ENCODE peak calls at places on chromosomes 1 and 21, in four cellular contexts. N is fibroblast of lung, T is upper lobe of right lung, J is MCF 10A. D is an unnamed sample.
A peak's percentile ranks its signal among the peaks of the same experiment; 100 is the strongest.

GRCh38 chr1:33435096-33435820 is 4.4 kb upstream of the PHC2 start:
- DNase-seq in N (peak; percentile 69), T (no peak), J (peak; percentile 87), D (no peak)

GRCh38 chr1:17520041-17520440 is 19.5 kb upstream of the ARHGEF10L start:
- DNase-seq in T (peak; percentile 67), N (no peak), J (peak; percentile 57), D (no peak)

GRCh38 chr1:3463408-3463811 is 8.9 kb downstream of the ARHGEF16 start:
- DNase-seq in T (peak; percentile 45), N (no peak), J (no peak), D (no peak)

GRCh38 chr1:67148516-67149178 is 13.9 kb upstream of the C1orf141 start:
- DNase-seq in J (no peak), N (no peak), T (no peak), D (no peak)

GRCh38 chr1:229562686-229563085 is 4.2 kb upstream of the ABCB10 start:
- DNase-seq in N (no peak), J (no peak), T (no peak), D (no peak)

GRCh38 chr1:22949807-22950462 is 22.7 kb downstream of the LACTBL1 start:
- DNase-seq in N (no peak), T (no peak), J (no peak), D (no peak)

GRCh38 chr1:2981981-2982614 is 39.2 kb upstream of the ACTRT2 start:
- DNase-seq in N (no peak), T (peak; percentile 58), J (no peak), D (no peak)

GRCh38 chr21:42750737-42751530 is 97.5 kb downstream of the PDE9A start:
- DNase-seq in T (peak; percentile 56), N (no peak), J (no peak), D (no peak)

GRCh38 chr1:155650231-155650757 is 38.3 kb downstream of the YY1AP1 start:
- DNase-seq in N (no peak), T (no peak), J (peak; percentile 75), D (no peak)

GRCh38 chr1:25530348-25531081 is 12.9 kb upstream of the LDLRAP1 start:
- DNase-seq in N (no peak), T (no peak), J (no peak), D (no peak)

GRCh38 chr1:42925132-42925769 is 33.4 kb downstream of the SLC2A1 start:
- DNase-seq in N (no peak), T (no peak), J (no peak), D (peak; percentile 36)

GRCh38 chr1:89844236-89844807 is 23.5 kb downstream of the LRRC8D start:
- DNase-seq in J (no peak), N (peak; percentile 62), T (no peak), D (peak; percentile 32)

GRCh38 chr1:59434336-59434735 is 137.4 kb downstream of the FGGY start:
- DNase-seq in J (peak; percentile 20), T (no peak), N (peak; percentile 52), D (no peak)

GRCh38 chr1:232486454-232487202 is 143.3 kb downstream of the SIPA1L2 start:
- DNase-seq in J (peak; percentile 89), T (no peak), N (peak; percentile 58), D (no peak)

GRCh38 chr1:246773213-246773641 is 49.0 kb downstream of the SCCPDH start:
- DNase-seq in T (no peak), N (no peak), J (no peak), D (peak; percentile 62)

GRCh38 chr1:99537886-99538617 is 107.9 kb upstream of the PALMD start:
- DNase-seq in T (no peak), J (no peak), N (no peak), D (no peak)

GRCh38 chr1:1200876-1201810 is 5.2 kb downstream of the TNFRSF18 start:
- DNase-seq in J (no peak), T (peak; percentile 81), N (peak; percentile 44), D (peak; percentile 50)

GRCh38 chr1:212487286-212487685 is 54.6 kb downstream of the NENF start:
- DNase-seq in J (no peak), N (no peak), T (no peak), D (no peak)

GRCh38 chr1:59510249-59510648 is 213.4 kb downstream of the FGGY start:
- DNase-seq in N (no peak), J (no peak), T (no peak), D (no peak)

GRCh38 chr1:194533641-194534040 is 1347.2 kb upstream of the B3GALT2 start:
- DNase-seq in N (peak; percentile 27), J (no peak), T (no peak), D (no peak)

GRCh38 chr1:245682638-245683376 is 528.0 kb downstream of the KIF26B start:
- DNase-seq in J (no peak), N (no peak), T (no peak), D (no peak)

GRCh38 chr1:84164567-84165021 is 20.5 kb downstream of the PRKACB start:
- DNase-seq in T (no peak), N (peak; percentile 14), J (no peak), D (no peak)

GRCh38 chr1:41631971-41632370 is 147.5 kb upstream of the EDN2 start:
- DNase-seq in J (peak; percentile 26), T (no peak), N (peak; percentile 75), D (no peak)

GRCh38 chr1:53137729-53138128 is 4.7 kb downstream of the SLC1A7 start:
- DNase-seq in T (no peak), J (no peak), N (no peak), D (no peak)

GRCh38 chr1:32878637-32879041 is 7.7 kb upstream of the HPCA start:
- DNase-seq in N (no peak), J (no peak), T (peak; percentile 52), D (no peak)

GRCh38 chr1:85488126-85488525 is 23.2 kb upstream of the DDAH1 start:
- DNase-seq in N (no peak), J (no peak), T (no peak), D (no peak)

GRCh38 chr1:79617777-79618176 is 611.2 kb upstream of the ADGRL4 start:
- DNase-seq in N (no peak), J (no peak), T (no peak), D (no peak)

GRCh38 chr1:156245451-156246232 is 2.2 kb downstream of the PAQR6 start:
- DNase-seq in T (peak; percentile 73), N (peak; percentile 36), J (no peak), D (peak; percentile 75)

GRCh38 chr21:24658016-24658415 is 949.3 kb downstream of the MRPL39 start:
- DNase-seq in J (peak; percentile 23), T (no peak), N (peak; percentile 1), D (no peak)

GRCh38 chr21:32844653-32845443 is 73.3 kb upstream of the PAXBP1 start:
- DNase-seq in T (no peak), N (peak; percentile 71), J (peak; percentile 82), D (no peak)

GRCh38 chr1:208190784-208191183 is 53.4 kb downstream of the PLXNA2 start:
- DNase-seq in J (no peak), N (no peak), T (no peak), D (no peak)

GRCh38 chr1:210252621-210253041 is 20.0 kb downstream of the SERTAD4 start:
- DNase-seq in N (no peak), T (peak; percentile 71), J (no peak), D (no peak)

GRCh38 chr1:224632381-224632871 is 16.3 kb downstream of the CNIH3 start:
- DNase-seq in J (no peak), T (no peak), N (peak; percentile 99), D (no peak)

GRCh38 chr1:1123581-1124507 is 8.0 kb upstream of the C1orf159 start:
- DNase-seq in J (no peak), T (no peak), N (peak; percentile 8), D (no peak)

GRCh38 chr1:81604982-81605381 is 195.8 kb upstream of the ADGRL2 start:
- DNase-seq in J (no peak), T (no peak), N (no peak), D (no peak)

GRCh38 chr1:157112186-157112867 is 12.7 kb upstream of the ETV3L start:
- DNase-seq in N (no peak), T (peak; percentile 40), J (no peak), D (no peak)

GRCh38 chr1:2210786-2211185 is 16.2 kb upstream of the FAAP20 start:
- DNase-seq in N (no peak), J (no peak), T (peak; percentile 59), D (no peak)

GRCh38 chr1:93448983-93449805 is 1.3 kb downstream of the FNBP1L start:
- DNase-seq in T (peak; percentile 77), N (peak; percentile 65), J (peak; percentile 55), D (no peak)